ENCODE peak calls at places on chromosome 12, in five cellular contexts. One of them, this sample, is unnamed.

GRCh38 chr12:15171015-15171646 is 50.1 kb downstream of the RERG start:
- DNase-seq in fibroblast of the aortic adventitia: no peak
- DNase-seq in activated T-cell treated with anti-CD3 and anti-CD28 coated beads for 48 hours: no peak
- DNase-seq in NCI-H774: no peak
- DNase-seq in GM10248: no peak
- DNase-seq in this sample: no peak

GRCh38 chr12:46771268-46771837 is 54.4 kb downstream of the SLC38A4 start:
- DNase-seq in fibroblast of the aortic adventitia: peak
- DNase-seq in NCI-H774: no peak
- DNase-seq in activated T-cell treated with anti-CD3 and anti-CD28 coated beads for 48 hours: no peak
- DNase-seq in GM10248: no peak
- DNase-seq in this sample: no peak

GRCh38 chr12:27076468-27076867 is 5.9 kb downstream of the C12orf71 start:
- DNase-seq in fibroblast of the aortic adventitia: no peak
- DNase-seq in activated T-cell treated with anti-CD3 and anti-CD28 coated beads for 48 hours: no peak
- DNase-seq in GM10248: no peak
- DNase-seq in NCI-H774: no peak
- DNase-seq in this sample: no peak

GRCh38 chr12:89947437-89948265 is 239.0 kb upstream of the ATP2B1 start:
- DNase-seq in activated T-cell treated with anti-CD3 and anti-CD28 coated beads for 48 hours: no peak
- DNase-seq in GM10248: no peak
- DNase-seq in fibroblast of the aortic adventitia: peak
- DNase-seq in NCI-H774: no peak
- DNase-seq in this sample: no peak

GRCh38 chr12:110039085-110039807 is 9.1 kb downstream of the C12orf76 start:
- DNase-seq in activated T-cell treated with anti-CD3 and anti-CD28 coated beads for 48 hours: no peak
- DNase-seq in fibroblast of the aortic adventitia: peak
- DNase-seq in NCI-H774: peak
- DNase-seq in GM10248: no peak
- DNase-seq in this sample: no peak

GRCh38 chr12:101634724-101635123 is 40.0 kb downstream of the MYBPC1 start:
- DNase-seq in fibroblast of the aortic adventitia: no peak
- DNase-seq in GM10248: peak
- DNase-seq in activated T-cell treated with anti-CD3 and anti-CD28 coated beads for 48 hours: no peak
- DNase-seq in NCI-H774: no peak
- DNase-seq in this sample: no peak

GRCh38 chr12:112716099-112717093 is 75.2 kb upstream of the RPH3A start:
- DNase-seq in GM10248: no peak
- DNase-seq in fibroblast of the aortic adventitia: no peak
- DNase-seq in NCI-H774: peak
- DNase-seq in activated T-cell treated with anti-CD3 and anti-CD28 coated beads for 48 hours: no peak
- DNase-seq in this sample: no peak

GRCh38 chr12:114711689-114712152 is 27.7 kb upstream of the TBX3 start:
- DNase-seq in activated T-cell treated with anti-CD3 and anti-CD28 coated beads for 48 hours: no peak
- DNase-seq in fibroblast of the aortic adventitia: no peak
- DNase-seq in NCI-H774: no peak
- DNase-seq in GM10248: no peak
- DNase-seq in this sample: no peak

GRCh38 chr12:112978163-112979081 is at the start of gene OAS2:
- DNase-seq in NCI-H774: no peak
- DNase-seq in fibroblast of the aortic adventitia: peak
- DNase-seq in GM10248: peak
- DNase-seq in activated T-cell treated with anti-CD3 and anti-CD28 coated beads for 48 hours: peak
- DNase-seq in this sample: peak

GRCh38 chr12:121513464-121514183 is 67.2 kb downstream of the KDM2B start:
- DNase-seq in GM10248: peak
- DNase-seq in NCI-H774: peak
- DNase-seq in fibroblast of the aortic adventitia: no peak
- DNase-seq in activated T-cell treated with anti-CD3 and anti-CD28 coated beads for 48 hours: no peak
- DNase-seq in this sample: no peak

GRCh38 chr12:51391047-51391837 is at the start of gene GALNT6:
- DNase-seq in activated T-cell treated with anti-CD3 and anti-CD28 coated beads for 48 hours: peak
- DNase-seq in fibroblast of the aortic adventitia: no peak
- DNase-seq in GM10248: peak
- DNase-seq in NCI-H774: peak
- DNase-seq in this sample: peak

GRCh38 chr12:113048716-113049127 is 7.8 kb upstream of the DTX1 start:
- DNase-seq in fibroblast of the aortic adventitia: peak
- DNase-seq in activated T-cell treated with anti-CD3 and anti-CD28 coated beads for 48 hours: peak
- DNase-seq in NCI-H774: peak
- DNase-seq in GM10248: peak
- DNase-seq in this sample: no peak

GRCh38 chr12:58097741-58098140 is 156.4 kb downstream of the ATP23 start:
- DNase-seq in NCI-H774: no peak
- DNase-seq in activated T-cell treated with anti-CD3 and anti-CD28 coated beads for 48 hours: no peak
- DNase-seq in fibroblast of the aortic adventitia: no peak
- DNase-seq in GM10248: no peak
- DNase-seq in this sample: no peak

GRCh38 chr12:100163416-100164152 is 20.9 kb upstream of the BLTP3B start:
- DNase-seq in GM10248: peak
- DNase-seq in NCI-H774: peak
- DNase-seq in fibroblast of the aortic adventitia: peak
- DNase-seq in activated T-cell treated with anti-CD3 and anti-CD28 coated beads for 48 hours: peak
- DNase-seq in this sample: peak

GRCh38 chr12:3944620-3945019 is 71.4 kb upstream of the PARP11 start:
- DNase-seq in NCI-H774: no peak
- DNase-seq in activated T-cell treated with anti-CD3 and anti-CD28 coated beads for 48 hours: no peak
- DNase-seq in GM10248: no peak
- DNase-seq in fibroblast of the aortic adventitia: no peak
- DNase-seq in this sample: no peak

GRCh38 chr12:21502164-21502496 is 541 bp downstream of the GOLT1B start:
- DNase-seq in fibroblast of the aortic adventitia: peak
- DNase-seq in NCI-H774: no peak
- DNase-seq in activated T-cell treated with anti-CD3 and anti-CD28 coated beads for 48 hours: peak
- DNase-seq in GM10248: peak
- DNase-seq in this sample: no peak

GRCh38 chr12:14937689-14938088 is 648 bp downstream of the ERP27 start:
- DNase-seq in GM10248: peak
- DNase-seq in fibroblast of the aortic adventitia: no peak
- DNase-seq in activated T-cell treated with anti-CD3 and anti-CD28 coated beads for 48 hours: no peak
- DNase-seq in NCI-H774: no peak
- DNase-seq in this sample: no peak

GRCh38 chr12:87871061-87871460 is 158.1 kb downstream of the C12orf50 start:
- DNase-seq in GM10248: no peak
- DNase-seq in activated T-cell treated with anti-CD3 and anti-CD28 coated beads for 48 hours: no peak
- DNase-seq in fibroblast of the aortic adventitia: peak
- DNase-seq in NCI-H774: no peak
- DNase-seq in this sample: no peak

GRCh38 chr12:1605129-1606020 is 11.0 kb upstream of the FBXL14 start:
- DNase-seq in NCI-H774: peak
- DNase-seq in activated T-cell treated with anti-CD3 and anti-CD28 coated beads for 48 hours: peak
- DNase-seq in GM10248: peak
- DNase-seq in fibroblast of the aortic adventitia: peak
- DNase-seq in this sample: peak

GRCh38 chr12:130839770-130840355 is 813 bp upstream of the STX2 start:
- DNase-seq in NCI-H774: no peak
- DNase-seq in GM10248: no peak
- DNase-seq in fibroblast of the aortic adventitia: no peak
- DNase-seq in activated T-cell treated with anti-CD3 and anti-CD28 coated beads for 48 hours: no peak
- DNase-seq in this sample: no peak

GRCh38 chr12:66087365-66087943 is 43.1 kb downstream of the LLPH start:
- DNase-seq in NCI-H774: peak
- DNase-seq in GM10248: peak
- DNase-seq in fibroblast of the aortic adventitia: peak
- DNase-seq in activated T-cell treated with anti-CD3 and anti-CD28 coated beads for 48 hours: no peak
- DNase-seq in this sample: peak

GRCh38 chr12:119463211-119463914 is 128.8 kb downstream of the CCDC60 start:
- DNase-seq in activated T-cell treated with anti-CD3 and anti-CD28 coated beads for 48 hours: no peak
- DNase-seq in fibroblast of the aortic adventitia: no peak
- DNase-seq in GM10248: no peak
- DNase-seq in NCI-H774: no peak
- DNase-seq in this sample: no peak

GRCh38 chr12:39505025-39505424 is 62.1 kb upstream of the KIF21A start:
- DNase-seq in NCI-H774: no peak
- DNase-seq in fibroblast of the aortic adventitia: no peak
- DNase-seq in activated T-cell treated with anti-CD3 and anti-CD28 coated beads for 48 hours: no peak
- DNase-seq in GM10248: no peak
- DNase-seq in this sample: no peak

GRCh38 chr12:26177303-26177702 is 18.1 kb upstream of the SSPN start:
- DNase-seq in NCI-H774: no peak
- DNase-seq in fibroblast of the aortic adventitia: no peak
- DNase-seq in GM10248: peak
- DNase-seq in activated T-cell treated with anti-CD3 and anti-CD28 coated beads for 48 hours: no peak
- DNase-seq in this sample: no peak

GRCh38 chr12:65892905-65893304 is 68.6 kb downstream of the HMGA2 start:
- DNase-seq in NCI-H774: no peak
- DNase-seq in activated T-cell treated with anti-CD3 and anti-CD28 coated beads for 48 hours: no peak
- DNase-seq in fibroblast of the aortic adventitia: peak
- DNase-seq in GM10248: no peak
- DNase-seq in this sample: no peak

GRCh38 chr12:48010366-48010970 is 6.2 kb upstream of the COL2A1 start:
- DNase-seq in fibroblast of the aortic adventitia: no peak
- DNase-seq in activated T-cell treated with anti-CD3 and anti-CD28 coated beads for 48 hours: no peak
- DNase-seq in GM10248: no peak
- DNase-seq in NCI-H774: no peak
- DNase-seq in this sample: no peak

GRCh38 chr12:66144796-66145754 is 14.5 kb upstream of the LLPH start:
- DNase-seq in GM10248: no peak
- DNase-seq in NCI-H774: peak
- DNase-seq in fibroblast of the aortic adventitia: peak
- DNase-seq in activated T-cell treated with anti-CD3 and anti-CD28 coated beads for 48 hours: no peak
- DNase-seq in this sample: no peak

GRCh38 chr12:128381961-128382360 is 115.0 kb downstream of the TMEM132C start:
- DNase-seq in fibroblast of the aortic adventitia: no peak
- DNase-seq in activated T-cell treated with anti-CD3 and anti-CD28 coated beads for 48 hours: no peak
- DNase-seq in NCI-H774: no peak
- DNase-seq in GM10248: no peak
- DNase-seq in this sample: no peak

GRCh38 chr12:87772401-87772800 is 256.8 kb downstream of the C12orf50 start:
- DNase-seq in fibroblast of the aortic adventitia: no peak
- DNase-seq in GM10248: no peak
- DNase-seq in activated T-cell treated with anti-CD3 and anti-CD28 coated beads for 48 hours: no peak
- DNase-seq in NCI-H774: no peak
- DNase-seq in this sample: no peak

GRCh38 chr12:100612557-100612956 is 39.1 kb downstream of the GAS2L3 start:
- DNase-seq in NCI-H774: no peak
- DNase-seq in GM10248: no peak
- DNase-seq in fibroblast of the aortic adventitia: no peak
- DNase-seq in activated T-cell treated with anti-CD3 and anti-CD28 coated beads for 48 hours: no peak
- DNase-seq in this sample: no peak

GRCh38 chr12:71438670-71439361 is 782 bp upstream of the LGR5 start:
- DNase-seq in activated T-cell treated with anti-CD3 and anti-CD28 coated beads for 48 hours: no peak
- DNase-seq in NCI-H774: peak
- DNase-seq in fibroblast of the aortic adventitia: peak
- DNase-seq in GM10248: no peak
- DNase-seq in this sample: no peak

GRCh38 chr12:110907583-110907982 is 12.8 kb downstream of the MYL2 start:
- DNase-seq in NCI-H774: no peak
- DNase-seq in GM10248: no peak
- DNase-seq in activated T-cell treated with anti-CD3 and anti-CD28 coated beads for 48 hours: no peak
- DNase-seq in fibroblast of the aortic adventitia: no peak
- DNase-seq in this sample: no peak